ENCODE peak calls at places on chromosomes 16 and 17, in four cellular contexts. Q is H9, S is omental fat pad, T is T follicular helper cell. K is an unnamed sample.

GRCh38 chr17:19002805-19003542 is 1.6 kb downstream of the FAM83G start:
- DNase-seq in Q (no peak), S (no peak), T (no peak), K (no peak)

GRCh38 chr16:14092579-14092978 is 21.5 kb downstream of the MRTFB start:
- DNase-seq in Q (no peak), S (no peak), T (no peak), K (no peak)

GRCh38 chr17:53176629-53177028 is 646.1 kb upstream of the KIF2B start:
- DNase-seq in Q (no peak), S (no peak), T (no peak), K (no peak)

GRCh38 chr17:61205931-61206330 is 193.7 kb upstream of the TBX2 start:
- DNase-seq in Q (no peak), S (no peak), T (no peak), K (no peak)

GRCh38 chr16:84507011-84507982 is 2.8 kb upstream of the MEAK7 start:
- DNase-seq in Q (no peak), S (no peak), T (no peak), K (no peak)

GRCh38 chr17:13114601-13115024 is 96.8 kb upstream of the ELAC2 start:
- DNase-seq in Q (peak), S (no peak), T (no peak), K (no peak)

GRCh38 chr16:67804853-67805542 is 1.4 kb downstream of the RANBP10 start:
- DNase-seq in Q (no peak), S (no peak), T (no peak), K (peak)

GRCh38 chr17:3927628-3928010 is 11.4 kb upstream of the P2RX1 start:
- DNase-seq in Q (no peak), S (no peak), T (no peak), K (no peak)

GRCh38 chr17:77453613-77454559 is 313.1 kb downstream of the SEC14L1 start:
- DNase-seq in Q (no peak), S (no peak), T (no peak), K (peak)

GRCh38 chr16:25707982-25708583 is 16.3 kb downstream of the HS3ST4 start:
- DNase-seq in Q (peak), S (no peak), T (no peak), K (no peak)

GRCh38 chr17:34487616-34488015 is 91.8 kb upstream of the TMEM132E start:
- DNase-seq in Q (peak), S (no peak), T (no peak), K (no peak)

GRCh38 chr17:75776399-75777242 is 8.0 kb upstream of the UNK start:
- DNase-seq in Q (no peak), S (no peak), T (peak), K (peak)